ENCODE peak calls at places on chromosomes 1 and 21, in four cellular contexts. One of them, this sample, is unnamed.

GRCh38 chr1:175388286-175388685 is 195.7 kb upstream of the KIAA0040 start:
- DNase-seq in body of pancreas: no peak
- DNase-seq in CD8-positive, alpha-beta memory T cell: no peak
- DNase-seq in AG10803: no peak
- DNase-seq in this sample: no peak

GRCh38 chr1:182806015-182806678 is 16.6 kb downstream of the NPL start:
- DNase-seq in CD8-positive, alpha-beta memory T cell: no peak
- DNase-seq in AG10803: no peak
- DNase-seq in body of pancreas: peak
- DNase-seq in this sample: no peak

GRCh38 chr1:204127597-204128242 is 24.1 kb downstream of the ETNK2 start:
- DNase-seq in AG10803: peak
- DNase-seq in body of pancreas: peak
- DNase-seq in CD8-positive, alpha-beta memory T cell: no peak
- DNase-seq in this sample: no peak

GRCh38 chr1:222195857-222196256 is 352.0 kb downstream of the HHIPL2 start:
- DNase-seq in AG10803: no peak
- DNase-seq in body of pancreas: no peak
- DNase-seq in CD8-positive, alpha-beta memory T cell: no peak
- DNase-seq in this sample: no peak

GRCh38 chr1:9914603-9914937 is 4.5 kb upstream of the CTNNBIP1 start:
- DNase-seq in CD8-positive, alpha-beta memory T cell: no peak
- DNase-seq in body of pancreas: no peak
- DNase-seq in AG10803: no peak
- DNase-seq in this sample: no peak

GRCh38 chr1:1299686-1300351 is 7.9 kb downstream of the ACAP3 start:
- DNase-seq in AG10803: no peak
- DNase-seq in CD8-positive, alpha-beta memory T cell: no peak
- DNase-seq in body of pancreas: no peak
- DNase-seq in this sample: no peak

GRCh38 chr1:17903386-17903785 is 148.3 kb downstream of the ACTL8 start:
- DNase-seq in body of pancreas: peak
- DNase-seq in CD8-positive, alpha-beta memory T cell: no peak
- DNase-seq in AG10803: peak
- DNase-seq in this sample: no peak

GRCh38 chr1:220462756-220463155 is 65.2 kb upstream of the MARK1 start:
- DNase-seq in AG10803: no peak
- DNase-seq in body of pancreas: no peak
- DNase-seq in CD8-positive, alpha-beta memory T cell: no peak
- DNase-seq in this sample: no peak

GRCh38 chr1:229664133-229664689 is 38.2 kb downstream of the URB2 start:
- DNase-seq in body of pancreas: peak
- DNase-seq in CD8-positive, alpha-beta memory T cell: peak
- DNase-seq in AG10803: no peak
- DNase-seq in this sample: peak

GRCh38 chr1:209368864-209369598 is 214.5 kb upstream of the CAMK1G start:
- DNase-seq in AG10803: peak
- DNase-seq in CD8-positive, alpha-beta memory T cell: no peak
- DNase-seq in body of pancreas: peak
- DNase-seq in this sample: no peak

GRCh38 chr1:156668801-156669637 is 8.2 kb downstream of the NES start:
- DNase-seq in CD8-positive, alpha-beta memory T cell: no peak
- DNase-seq in body of pancreas: no peak
- DNase-seq in AG10803: no peak
- DNase-seq in this sample: no peak

GRCh38 chr1:25529518-25530347 is 13.7 kb upstream of the LDLRAP1 start:
- DNase-seq in CD8-positive, alpha-beta memory T cell: no peak
- DNase-seq in AG10803: no peak
- DNase-seq in body of pancreas: no peak
- DNase-seq in this sample: no peak

GRCh38 chr1:4624801-4625200 is 29.6 kb upstream of the AJAP1 start:
- DNase-seq in body of pancreas: no peak
- DNase-seq in CD8-positive, alpha-beta memory T cell: no peak
- DNase-seq in AG10803: no peak
- DNase-seq in this sample: no peak

GRCh38 chr1:47676311-47677054 is 238.6 kb downstream of the FOXD2 start:
- DNase-seq in AG10803: no peak
- DNase-seq in body of pancreas: no peak
- DNase-seq in CD8-positive, alpha-beta memory T cell: no peak
- DNase-seq in this sample: no peak

GRCh38 chr1:241518447-241519307 is 878 bp downstream of the FH start:
- DNase-seq in AG10803: peak
- DNase-seq in CD8-positive, alpha-beta memory T cell: peak
- DNase-seq in body of pancreas: no peak
- DNase-seq in this sample: peak

GRCh38 chr1:241423541-241424479 is 66.8 kb upstream of the RGS7 start:
- DNase-seq in AG10803: peak
- DNase-seq in body of pancreas: peak
- DNase-seq in CD8-positive, alpha-beta memory T cell: no peak
- DNase-seq in this sample: no peak

GRCh38 chr1:210437111-210437510 is 108.4 kb downstream of the HHAT start:
- DNase-seq in body of pancreas: no peak
- DNase-seq in AG10803: no peak
- DNase-seq in CD8-positive, alpha-beta memory T cell: no peak
- DNase-seq in this sample: no peak

GRCh38 chr1:224131253-224131652 is 17.3 kb downstream of the FBXO28 start:
- DNase-seq in CD8-positive, alpha-beta memory T cell: no peak
- DNase-seq in AG10803: no peak
- DNase-seq in body of pancreas: no peak
- DNase-seq in this sample: no peak

GRCh38 chr1:116674761-116675160 is 7.2 kb upstream of the IGSF3 start:
- DNase-seq in CD8-positive, alpha-beta memory T cell: no peak
- DNase-seq in body of pancreas: no peak
- DNase-seq in AG10803: peak
- DNase-seq in this sample: no peak

GRCh38 chr1:26970810-26971209 is 10.5 kb upstream of the KDF1 start:
- DNase-seq in AG10803: no peak
- DNase-seq in CD8-positive, alpha-beta memory T cell: no peak
- DNase-seq in body of pancreas: no peak
- DNase-seq in this sample: no peak

GRCh38 chr1:32651461-32652073 is 559 bp downstream of the RBBP4 start:
- DNase-seq in AG10803: no peak
- DNase-seq in CD8-positive, alpha-beta memory T cell: no peak
- DNase-seq in body of pancreas: no peak
- DNase-seq in this sample: no peak

GRCh38 chr1:100955322-100955721 is 59.4 kb downstream of the SLC30A7 start:
- DNase-seq in CD8-positive, alpha-beta memory T cell: no peak
- DNase-seq in AG10803: peak
- DNase-seq in body of pancreas: no peak
- DNase-seq in this sample: no peak

GRCh38 chr1:154420172-154420571 is 15.0 kb downstream of the IL6R start:
- DNase-seq in AG10803: peak
- DNase-seq in body of pancreas: peak
- DNase-seq in CD8-positive, alpha-beta memory T cell: no peak
- DNase-seq in this sample: no peak

GRCh38 chr1:22831729-22832413 is 121.2 kb downstream of the EPHB2 start:
- DNase-seq in body of pancreas: no peak
- DNase-seq in AG10803: peak
- DNase-seq in CD8-positive, alpha-beta memory T cell: no peak
- DNase-seq in this sample: no peak

GRCh38 chr1:147722114-147722513 is 38.3 kb downstream of the GJA5 start:
- DNase-seq in AG10803: no peak
- DNase-seq in body of pancreas: no peak
- DNase-seq in CD8-positive, alpha-beta memory T cell: no peak
- DNase-seq in this sample: no peak

GRCh38 chr21:34548782-34549376 is 36.9 kb upstream of the KCNE1 start:
- DNase-seq in CD8-positive, alpha-beta memory T cell: no peak
- DNase-seq in AG10803: no peak
- DNase-seq in body of pancreas: no peak
- DNase-seq in this sample: no peak

GRCh38 chr1:162062542-162063015 is 6.9 kb upstream of the NOS1AP start:
- DNase-seq in CD8-positive, alpha-beta memory T cell: no peak
- DNase-seq in body of pancreas: peak
- DNase-seq in AG10803: no peak
- DNase-seq in this sample: no peak

GRCh38 chr1:218917646-218918045 is 256.0 kb upstream of the LYPLAL1 start:
- DNase-seq in CD8-positive, alpha-beta memory T cell: no peak
- DNase-seq in AG10803: no peak
- DNase-seq in body of pancreas: no peak
- DNase-seq in this sample: no peak